ENCODE peak calls at places on chromosomes 11 and 22, in ten cellular contexts. One of them, this sample, is unnamed.

GRCh38 chr11:3109921-3110706 is 52.9 kb upstream of the CARS1 start:
- DNase-seq in uterus: peak; percentile 36
- DNase-seq in testis: no peak
- DNase-seq in transverse colon: peak; percentile 45
- DNase-seq in IMR-90: no peak
- DNase-seq in tibial nerve: no peak
- DNase-seq in body of pancreas: peak; percentile 42
- DNase-seq in ovary: no peak
- DNase-seq in NB4: peak; percentile 66
- DNase-seq in A549: peak; percentile 36
- DNase-seq in this sample: no peak

GRCh38 chr11:35274909-35275807 is 136.2 kb downstream of the CD44 start:
- DNase-seq in body of pancreas: peak; percentile 94
- DNase-seq in uterus: peak; percentile 35
- DNase-seq in IMR-90: no peak
- DNase-seq in A549: peak; percentile 45
- DNase-seq in testis: peak; percentile 49
- DNase-seq in tibial nerve: no peak
- DNase-seq in NB4: no peak
- DNase-seq in ovary: no peak
- DNase-seq in transverse colon: peak; percentile 57
- DNase-seq in this sample: peak; percentile 92

GRCh38 chr22:20430641-20431519 is 6.7 kb downstream of the SCARF2 start:
- DNase-seq in tibial nerve: no peak
- DNase-seq in body of pancreas: peak; percentile 54
- DNase-seq in ovary: no peak
- DNase-seq in testis: peak; percentile 54
- DNase-seq in A549: peak; percentile 65
- DNase-seq in NB4: peak; percentile 85
- DNase-seq in transverse colon: peak; percentile 57
- DNase-seq in uterus: no peak
- DNase-seq in IMR-90: no peak
- DNase-seq in this sample: no peak

GRCh38 chr11:78080818-78081495 is 1.3 kb upstream of the NDUFC2 start:
- DNase-seq in ovary: no peak
- DNase-seq in testis: no peak
- DNase-seq in tibial nerve: no peak
- DNase-seq in uterus: no peak
- DNase-seq in body of pancreas: no peak
- DNase-seq in IMR-90: peak; percentile 73
- DNase-seq in A549: no peak
- DNase-seq in NB4: peak; percentile 54
- DNase-seq in transverse colon: no peak
- DNase-seq in this sample: no peak

GRCh38 chr11:8102296-8102915 is 21.4 kb downstream of the TUB start:
- DNase-seq in tibial nerve: peak; percentile 1
- DNase-seq in body of pancreas: no peak
- DNase-seq in testis: no peak
- DNase-seq in NB4: no peak
- DNase-seq in transverse colon: no peak
- DNase-seq in A549: no peak
- DNase-seq in uterus: no peak
- DNase-seq in IMR-90: no peak
- DNase-seq in ovary: no peak
- DNase-seq in this sample: no peak

GRCh38 chr11:16572946-16573345 is 165.5 kb upstream of the C11orf58 start:
- DNase-seq in transverse colon: no peak
- DNase-seq in A549: no peak
- DNase-seq in uterus: no peak
- DNase-seq in IMR-90: peak; percentile 16
- DNase-seq in tibial nerve: no peak
- DNase-seq in body of pancreas: no peak
- DNase-seq in NB4: no peak
- DNase-seq in ovary: no peak
- DNase-seq in testis: no peak
- DNase-seq in this sample: no peak

GRCh38 chr22:46891382-46891951 is 129.0 kb downstream of the TBC1D22A start:
- DNase-seq in transverse colon: no peak
- DNase-seq in ovary: no peak
- DNase-seq in tibial nerve: no peak
- DNase-seq in body of pancreas: no peak
- DNase-seq in uterus: no peak
- DNase-seq in A549: no peak
- DNase-seq in IMR-90: no peak
- DNase-seq in testis: peak; percentile 4
- DNase-seq in NB4: no peak
- DNase-seq in this sample: no peak

GRCh38 chr22:33477131-33478111 is 419.2 kb upstream of the SYN3 start:
- DNase-seq in A549: no peak
- DNase-seq in ovary: no peak
- DNase-seq in IMR-90: no peak
- DNase-seq in NB4: no peak
- DNase-seq in uterus: no peak
- DNase-seq in body of pancreas: no peak
- DNase-seq in tibial nerve: no peak
- DNase-seq in transverse colon: no peak
- DNase-seq in testis: peak; percentile 73
- DNase-seq in this sample: no peak

GRCh38 chr11:125338435-125338834 is 157.6 kb downstream of the FEZ1 start:
- DNase-seq in NB4: no peak
- DNase-seq in uterus: peak; percentile 21
- DNase-seq in body of pancreas: no peak
- DNase-seq in tibial nerve: no peak
- DNase-seq in testis: no peak
- DNase-seq in A549: no peak
- DNase-seq in transverse colon: no peak
- DNase-seq in IMR-90: no peak
- DNase-seq in ovary: no peak
- DNase-seq in this sample: no peak

GRCh38 chr11:6637871-6638270 is 17.7 kb downstream of the DCHS1 start:
- DNase-seq in testis: peak; percentile 59
- DNase-seq in NB4: no peak
- DNase-seq in IMR-90: peak; percentile 85
- DNase-seq in tibial nerve: no peak
- DNase-seq in ovary: peak; percentile 53
- DNase-seq in body of pancreas: peak; percentile 56
- DNase-seq in transverse colon: no peak
- DNase-seq in uterus: peak; percentile 67
- DNase-seq in A549: no peak
- DNase-seq in this sample: no peak

GRCh38 chr11:6634534-6634933 is 15.3 kb upstream of the TPP1 start:
- DNase-seq in testis: no peak
- DNase-seq in A549: no peak
- DNase-seq in tibial nerve: no peak
- DNase-seq in IMR-90: no peak
- DNase-seq in uterus: no peak
- DNase-seq in ovary: no peak
- DNase-seq in transverse colon: no peak
- DNase-seq in NB4: no peak
- DNase-seq in body of pancreas: no peak
- DNase-seq in this sample: no peak

GRCh38 chr11:6636480-6636879 is 17.3 kb upstream of the TPP1 start:
- DNase-seq in transverse colon: no peak
- DNase-seq in A549: no peak
- DNase-seq in IMR-90: no peak
- DNase-seq in NB4: no peak
- DNase-seq in uterus: no peak
- DNase-seq in testis: no peak
- DNase-seq in tibial nerve: no peak
- DNase-seq in ovary: no peak
- DNase-seq in body of pancreas: no peak
- DNase-seq in this sample: no peak

GRCh38 chr11:6633422-6634408 is 14.5 kb upstream of the TPP1 start:
- DNase-seq in testis: no peak
- DNase-seq in NB4: no peak
- DNase-seq in tibial nerve: no peak
- DNase-seq in body of pancreas: no peak
- DNase-seq in IMR-90: no peak
- DNase-seq in ovary: no peak
- DNase-seq in transverse colon: no peak
- DNase-seq in A549: no peak
- DNase-seq in uterus: no peak
- DNase-seq in this sample: no peak

GRCh38 chr11:6635082-6635932 is 16.1 kb upstream of the TPP1 start:
- DNase-seq in transverse colon: peak; percentile 49
- DNase-seq in body of pancreas: peak; percentile 58
- DNase-seq in ovary: peak; percentile 55
- DNase-seq in NB4: peak; percentile 93
- DNase-seq in uterus: peak; percentile 65
- DNase-seq in IMR-90: peak; percentile 87
- DNase-seq in A549: no peak
- DNase-seq in tibial nerve: peak; percentile 33
- DNase-seq in testis: no peak
- DNase-seq in this sample: no peak
- TF ChIP-seq POLR2A in transverse colon: no peak
- TF ChIP-seq POLR2A in body of pancreas: no peak
- TF ChIP-seq POLR2A in ovary: no peak
- TF ChIP-seq POLR2A in NB4: no peak
- TF ChIP-seq POLR2A in uterus: no peak
- TF ChIP-seq POLR2A in IMR-90: no peak
- TF ChIP-seq POLR2A in A549: no peak
- TF ChIP-seq POLR2A in tibial nerve: no peak
- TF ChIP-seq POLR2A in testis: no peak
- TF ChIP-seq POLR2A in this sample: no peak

DNA sequence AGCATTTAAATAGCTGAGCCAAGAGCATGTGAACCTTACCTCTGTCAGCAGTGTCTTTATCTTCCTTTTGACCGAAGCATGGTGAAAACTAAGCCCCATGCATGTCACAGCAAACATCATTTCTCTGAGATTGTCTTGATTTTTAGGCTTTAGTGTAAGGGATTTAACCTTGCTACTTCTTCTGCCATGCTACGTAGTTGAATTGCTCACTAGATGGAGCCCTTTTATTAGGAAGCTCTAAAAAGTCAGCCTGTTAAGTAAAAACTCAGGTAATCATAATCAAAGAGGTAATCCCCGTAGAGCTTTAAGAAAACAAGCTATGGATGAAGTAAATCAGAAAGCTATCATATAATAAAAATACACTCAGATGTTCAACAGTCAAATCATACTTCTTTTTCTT is 149.5 kb downstream of the PGR start:
- DNase-seq in body of pancreas: no peak
- DNase-seq in tibial nerve: no peak
- DNase-seq in transverse colon: no peak
- DNase-seq in ovary: no peak
- DNase-seq in A549: peak; percentile 33
- DNase-seq in uterus: no peak
- DNase-seq in testis: no peak
- DNase-seq in NB4: peak; percentile 5
- DNase-seq in IMR-90: peak; percentile 13
- DNase-seq in this sample: no peak
- TF ChIP-seq CTCF in body of pancreas: no peak
- TF ChIP-seq CTCF in tibial nerve: no peak
- TF ChIP-seq CTCF in transverse colon: no peak
- TF ChIP-seq CTCF in ovary: no peak
- TF ChIP-seq CTCF in A549: peak; percentile 36
- TF ChIP-seq CTCF in uterus: peak; percentile 66
- TF ChIP-seq CTCF in testis: no peak
- TF ChIP-seq CTCF in NB4: peak; percentile 11
- TF ChIP-seq CTCF in IMR-90: peak; percentile 37
- TF ChIP-seq CTCF in this sample: no peak

DNA sequence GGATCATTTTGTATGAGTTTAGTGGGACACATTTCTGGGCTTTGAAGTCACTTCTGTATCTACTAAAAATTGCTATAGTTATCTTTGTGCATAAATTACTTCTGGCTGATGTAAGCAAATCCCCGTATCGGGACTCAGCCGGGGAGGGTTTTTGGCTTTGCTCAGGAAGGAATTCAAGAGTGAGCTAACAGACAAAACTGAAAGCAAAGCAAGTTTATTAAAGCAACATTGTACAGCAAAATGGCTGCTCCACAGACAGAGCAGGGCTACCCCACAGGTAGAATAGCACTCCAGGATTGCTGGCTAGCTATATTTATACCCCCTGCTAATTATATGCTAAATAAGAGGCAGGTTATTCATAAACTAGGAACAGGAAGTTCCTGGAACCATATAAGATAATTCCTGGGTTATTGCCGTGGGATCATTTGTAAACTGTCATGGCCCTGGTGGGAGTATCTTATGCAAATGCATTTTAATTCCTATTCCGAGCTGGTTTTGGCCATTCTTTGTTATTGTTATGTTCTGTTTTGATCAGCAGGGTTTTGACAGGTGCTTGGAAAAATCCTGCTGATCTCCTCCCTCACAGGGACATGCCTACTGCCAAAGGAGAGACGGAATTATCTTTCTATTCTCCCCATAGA is 15.2 kb downstream of the MIF start:
- DNase-seq in uterus: no peak
- DNase-seq in tibial nerve: no peak
- DNase-seq in A549: no peak
- DNase-seq in body of pancreas: no peak
- DNase-seq in testis: no peak
- DNase-seq in IMR-90: peak; percentile 44
- DNase-seq in NB4: no peak
- DNase-seq in transverse colon: no peak
- DNase-seq in ovary: no peak
- DNase-seq in this sample: no peak
- TF ChIP-seq POLR2A in uterus: no peak
- TF ChIP-seq POLR2A in tibial nerve: no peak
- TF ChIP-seq POLR2A in A549: no peak
- TF ChIP-seq POLR2A in body of pancreas: peak; percentile 88
- TF ChIP-seq POLR2A in testis: no peak
- TF ChIP-seq POLR2A in IMR-90: no peak
- TF ChIP-seq POLR2A in NB4: no peak
- TF ChIP-seq POLR2A in transverse colon: peak; percentile 40
- TF ChIP-seq POLR2A in ovary: no peak
- TF ChIP-seq POLR2A in this sample: no peak

GRCh38 chr11:12206529-12206928 is 96.1 kb downstream of the MICAL2 start:
- DNase-seq in tibial nerve: no peak
- DNase-seq in testis: no peak
- DNase-seq in body of pancreas: no peak
- DNase-seq in A549: no peak
- DNase-seq in IMR-90: peak; percentile 42
- DNase-seq in uterus: no peak
- DNase-seq in ovary: no peak
- DNase-seq in transverse colon: no peak
- DNase-seq in NB4: no peak
- DNase-seq in this sample: no peak

GRCh38 chr11:12209096-12209495 is 98.7 kb downstream of the MICAL2 start:
- DNase-seq in A549: no peak
- DNase-seq in tibial nerve: no peak
- DNase-seq in body of pancreas: no peak
- DNase-seq in ovary: no peak
- DNase-seq in IMR-90: no peak
- DNase-seq in NB4: no peak
- DNase-seq in testis: no peak
- DNase-seq in uterus: no peak
- DNase-seq in transverse colon: no peak
- DNase-seq in this sample: no peak

GRCh38 chr11:12210200-12210599 is 99.8 kb downstream of the MICAL2 start:
- DNase-seq in transverse colon: no peak
- DNase-seq in uterus: no peak
- DNase-seq in testis: no peak
- DNase-seq in IMR-90: no peak
- DNase-seq in tibial nerve: no peak
- DNase-seq in body of pancreas: no peak
- DNase-seq in NB4: no peak
- DNase-seq in ovary: no peak
- DNase-seq in A549: no peak
- DNase-seq in this sample: no peak

GRCh38 chr11:12205330-12205729 is 94.9 kb downstream of the MICAL2 start:
- DNase-seq in A549: no peak
- DNase-seq in ovary: no peak
- DNase-seq in tibial nerve: no peak
- DNase-seq in body of pancreas: no peak
- DNase-seq in transverse colon: no peak
- DNase-seq in IMR-90: peak; percentile 87
- DNase-seq in uterus: no peak
- DNase-seq in testis: no peak
- DNase-seq in NB4: no peak
- DNase-seq in this sample: no peak

GRCh38 chr11:12207384-12208150 is 97.2 kb downstream of the MICAL2 start:
- DNase-seq in IMR-90: peak; percentile 86
- DNase-seq in A549: no peak
- DNase-seq in ovary: no peak
- DNase-seq in body of pancreas: no peak
- DNase-seq in tibial nerve: no peak
- DNase-seq in NB4: no peak
- DNase-seq in testis: no peak
- DNase-seq in transverse colon: peak; percentile 60
- DNase-seq in uterus: no peak
- DNase-seq in this sample: no peak
- TF ChIP-seq CTCF in IMR-90: peak; percentile 5
- TF ChIP-seq CTCF in A549: no peak
- TF ChIP-seq CTCF in ovary: no peak
- TF ChIP-seq CTCF in body of pancreas: no peak
- TF ChIP-seq CTCF in tibial nerve: no peak
- TF ChIP-seq CTCF in NB4: no peak
- TF ChIP-seq CTCF in testis: no peak
- TF ChIP-seq CTCF in transverse colon: no peak
- TF ChIP-seq CTCF in uterus: no peak
- TF ChIP-seq CTCF in this sample: no peak